ENCODE peak calls at places on chromosome 9, in four cellular contexts. V, S, N and H are unnamed samples.

GRCh38 chr9:5052858-5053257 is 67.8 kb downstream of the JAK2 start:
- DNase-seq in V (peak; percentile 22), S (no peak), N (peak; percentile 9), H (peak; percentile 9)

GRCh38 chr9:94869415-94869838 is 142.9 kb downstream of the AOPEP start:
- DNase-seq in V (peak; percentile 57), S (no peak), N (no peak), H (no peak)

GRCh38 chr9:38620483-38621433 is at the start of gene ANKRD18A:
- DNase-seq in V (peak; percentile 54), S (peak; percentile 44), N (peak; percentile 22), H (no peak)

GRCh38 chr9:72622186-72622585 is 100.8 kb downstream of the TMC1 start:
- DNase-seq in V (no peak), S (no peak), N (no peak), H (no peak)

GRCh38 chr9:119844431-119844830 is 475.2 kb upstream of the BRINP1 start:
- DNase-seq in V (no peak), S (no peak), N (no peak), H (no peak)

GRCh38 chr9:82606761-82607382 is 456.1 kb downstream of the RASEF start:
- DNase-seq in V (peak; percentile 76), S (no peak), N (peak; percentile 60), H (peak; percentile 52)

GRCh38 chr9:134641989-134642384 is 384 bp downstream of the COL5A1 start:
- DNase-seq in V (no peak), S (no peak), N (no peak), H (no peak)

GRCh38 chr9:129234491-129234890 is 56.4 kb upstream of the IER5L start:
- DNase-seq in V (no peak), S (no peak), N (no peak), H (no peak)